ENCODE peak calls at places on chromosome 9, in seven cellular contexts. C, M, Q, Y, I, D and U are unnamed samples.
A peak's percentile ranks its signal among the peaks of the same experiment; 100 is the strongest.

GRCh38 chr9:23005061-23005690 is 558.6 kb downstream of the DMRTA1 start:
- DNase-seq in D (no peak), Y (no peak), Q (peak; percentile 7), I (no peak), C (peak; percentile 3), M (no peak), U (no peak)

GRCh38 chr9:98900725-98901124 is 43.0 kb upstream of the COL15A1 start:
- DNase-seq in Q (peak; percentile 30), M (no peak), I (no peak), C (no peak), Y (no peak), D (no peak), U (no peak)

GRCh38 chr9:125970340-125970739 is 223.2 kb downstream of the PBX3 start:
- DNase-seq in C (no peak), Q (no peak), I (no peak), M (no peak), D (no peak), Y (no peak), U (no peak)

GRCh38 chr9:116137581-116137980 is 16.0 kb upstream of the PAPPA start:
- DNase-seq in C (no peak), I (no peak), M (no peak), Q (no peak), D (no peak), Y (no peak), U (no peak)

GRCh38 chr9:79013715-79014610 is 557.8 kb upstream of the TLE4 start:
- DNase-seq in Y (no peak), Q (peak; percentile 6), I (peak; percentile 35), M (no peak), D (no peak), C (no peak), U (no peak)

GRCh38 chr9:131039129-131039954 is 30.4 kb downstream of the LAMC3 start:
- DNase-seq in D (no peak), C (no peak), M (no peak), Y (no peak), I (no peak), Q (no peak), U (no peak)

GRCh38 chr9:90916147-90916734 is 114.6 kb downstream of the SYK start:
- DNase-seq in I (no peak), D (no peak), M (no peak), C (no peak), Y (no peak), Q (peak; percentile 63), U (no peak)

GRCh38 chr9:129567842-129568559 is 52.9 kb downstream of the C9orf50 start:
- DNase-seq in I (peak; percentile 60), Q (peak; percentile 87), D (no peak), C (peak; percentile 74), Y (no peak), M (no peak), U (no peak)

GRCh38 chr9:7285199-7285598 is 514.4 kb downstream of the DMAC1 start:
- DNase-seq in M (no peak), I (no peak), Q (no peak), C (no peak), D (no peak), Y (no peak), U (no peak)

GRCh38 chr9:100472725-100473261 is at the start of gene TMEFF1:
- DNase-seq in I (peak; percentile 80), Y (peak; percentile 70), Q (no peak), M (no peak), C (peak; percentile 80), D (peak; percentile 23), U (no peak)
- TF ChIP-seq CTCF in I (peak; percentile 29), Y (peak; percentile 49), Q (no peak), M (no peak), C (peak; percentile 17), D (peak; percentile 44), U (peak; percentile 10)

GRCh38 chr9:109797006-109797405 is 17.0 kb downstream of the PALM2AKAP2 start:
- DNase-seq in C (no peak), Y (no peak), I (no peak), D (no peak), M (no peak), Q (no peak), U (no peak)

GRCh38 chr9:109794361-109795012 is 14.5 kb downstream of the PALM2AKAP2 start:
- DNase-seq in Y (no peak), D (no peak), Q (peak; percentile 81), M (no peak), I (no peak), C (no peak), U (no peak)

GRCh38 chr9:109797509-109797908 is 17.5 kb downstream of the PALM2AKAP2 start:
- DNase-seq in Q (no peak), C (no peak), D (no peak), I (no peak), M (no peak), Y (no peak), U (no peak)

GRCh38 chr9:109795613-109796012 is 15.6 kb downstream of the PALM2AKAP2 start:
- DNase-seq in D (no peak), C (no peak), M (no peak), I (no peak), Y (no peak), Q (no peak), U (no peak)

DNA sequence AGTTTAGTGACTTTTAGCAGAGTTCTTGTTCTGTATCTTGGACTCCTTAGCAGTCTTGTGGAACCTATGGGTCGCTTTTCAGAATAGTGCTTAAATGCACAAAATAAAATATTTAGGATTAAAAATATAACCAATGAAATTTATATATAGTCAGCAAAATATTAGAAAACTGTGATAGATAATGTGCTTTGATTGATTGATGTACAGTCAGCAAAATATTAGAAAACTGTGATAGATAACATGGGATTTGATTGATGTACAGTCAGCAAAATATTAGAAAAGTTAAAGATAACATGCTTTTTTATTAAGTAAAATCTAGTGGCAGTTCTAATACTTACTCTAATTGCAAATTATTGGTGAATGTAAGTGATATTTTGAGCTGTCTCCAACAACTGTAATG is 16.1 kb downstream of the PALM2AKAP2 start:
- DNase-seq in I (no peak), M (no peak), D (no peak), Q (no peak), Y (no peak), C (no peak), U (no peak)
- TF ChIP-seq CTCF in I (no peak), M (no peak), D (no peak), Q (no peak), Y (no peak), C (no peak), U (no peak)

GRCh38 chr9:120876842-120877240 is at the start of gene PHF19:
- DNase-seq in C (no peak), I (peak; percentile 58), Y (no peak), Q (peak; percentile 36), M (no peak), D (peak; percentile 36), U (no peak)

GRCh38 chr9:120877276-120878034 is 467 bp upstream of the PHF19 start:
- DNase-seq in Y (peak; percentile 65), Q (peak; percentile 50), D (peak; percentile 74), C (peak; percentile 80), M (peak; percentile 82), I (peak; percentile 83), U (no peak)

GRCh38 chr9:120874861-120875565 is 2.0 kb downstream of the PHF19 start:
- DNase-seq in C (no peak), D (no peak), Q (no peak), M (no peak), I (no peak), Y (no peak), U (no peak)

GRCh38 chr9:120875643-120875953 is 1.4 kb downstream of the PHF19 start:
- DNase-seq in C (no peak), D (no peak), Q (no peak), I (no peak), Y (no peak), M (no peak), U (no peak)

GRCh38 chr9:120875954-120876841 is 790 bp downstream of the PHF19 start:
- DNase-seq in C (peak; percentile 72), Y (peak; percentile 61), D (peak; percentile 85), Q (peak; percentile 89), M (peak; percentile 93), I (peak; percentile 81), U (peak; percentile 39)
- TF ChIP-seq CTCF in C (no peak), Y (no peak), D (no peak), Q (no peak), M (no peak), I (no peak), U (peak; percentile 0)

DNA sequence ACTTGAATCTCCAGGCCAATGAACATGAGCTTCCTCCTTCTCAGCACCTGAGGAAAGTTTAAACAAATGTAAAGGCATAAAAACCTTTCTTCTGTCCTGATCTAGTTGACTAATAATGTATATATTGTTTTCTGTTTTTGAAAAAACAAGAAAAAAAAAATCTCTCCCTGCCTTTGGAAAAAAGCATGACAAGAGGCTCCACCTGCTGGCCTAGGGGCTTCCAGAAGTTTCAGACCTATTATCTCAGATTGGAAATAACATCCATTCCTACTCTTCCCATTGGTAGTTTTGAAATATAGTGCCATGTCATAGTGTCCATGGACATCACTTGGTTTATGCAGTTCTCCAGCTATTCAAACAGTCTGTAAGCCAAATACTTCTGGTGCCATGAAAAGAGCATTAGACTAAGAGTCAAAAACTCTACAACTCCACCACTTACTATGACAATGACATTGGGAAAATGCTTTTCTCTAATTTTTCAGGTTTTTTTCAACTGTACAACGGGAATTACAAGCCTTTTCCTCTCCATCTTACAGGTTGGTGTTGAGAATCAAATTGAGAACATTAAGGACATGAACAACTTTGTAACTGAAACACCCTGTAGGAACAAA is 409.6 kb upstream of the MPDZ start:
- DNase-seq in D (peak; percentile 20), I (peak; percentile 43), C (peak; percentile 7), M (no peak), Q (peak; percentile 26), Y (no peak), U (no peak)
- TF ChIP-seq CTCF in D (peak; percentile 70), I (peak; percentile 60), C (peak; percentile 66), M (no peak), Q (peak; percentile 52), Y (peak; percentile 52), U (peak; percentile 44)

GRCh38 chr9:134858051-134858841 is 22.4 kb upstream of the FCN2 start:
- DNase-seq in D (no peak), Q (peak; percentile 41), C (no peak), Y (no peak), I (peak; percentile 8), M (no peak), U (no peak)
- TF ChIP-seq CTCF in D (no peak), Q (peak; percentile 32), C (no peak), Y (no peak), I (no peak), M (no peak), U (peak; percentile 7)

GRCh38 chr9:101566904-101567724 is 27.7 kb downstream of the PPP3R2 start:
- DNase-seq in Q (peak; percentile 62), D (no peak), I (peak; percentile 29), C (no peak), M (peak; percentile 51), Y (no peak), U (no peak)
- TF ChIP-seq CTCF in Q (peak; percentile 60), D (peak; percentile 45), I (peak; percentile 55), C (peak; percentile 44), M (peak; percentile 48), Y (peak; percentile 61), U (peak; percentile 46)

DNA sequence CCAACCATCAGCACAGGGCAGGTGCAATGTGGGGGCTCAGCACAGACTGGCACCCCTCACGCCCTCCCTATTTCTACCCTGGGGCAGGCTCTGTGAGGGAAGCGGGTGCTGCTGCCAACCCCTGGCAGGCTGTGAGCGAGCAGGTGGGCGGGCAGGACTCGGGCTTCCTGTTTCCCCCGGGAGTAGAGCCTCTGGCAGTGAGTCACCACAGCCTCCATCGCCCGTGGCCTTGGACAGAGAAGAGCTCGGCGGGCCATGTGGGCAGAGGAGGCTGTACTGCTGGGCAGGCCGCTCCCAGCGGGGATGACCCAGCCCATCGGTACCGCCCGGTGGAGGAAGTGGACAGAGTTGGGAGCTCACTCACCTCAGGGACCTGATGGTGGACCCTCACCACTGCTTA is 16.6 kb downstream of the KCNT1 start:
- DNase-seq in M (no peak), I (peak; percentile 48), C (no peak), Y (no peak), Q (peak; percentile 37), D (no peak), U (no peak)
- TF ChIP-seq CTCF in M (no peak), I (no peak), C (no peak), Y (no peak), Q (no peak), D (no peak), U (no peak)